ENCODE peak calls at places on chromosomes 4 and X, in nine cellular contexts. One of them, this sample, is unnamed. For H3K4me1, the result is how much of the 10 kb centered on the place peaks cover.

GRCh38 chrX:38803286-38803608 is 2.0 kb downstream of the MID1IP1 start:
- DNase-seq in hepatocyte: no peak
- DNase-seq in left ventricle myocardium inferior: no peak
- DNase-seq in OCI-LY7: peak
- DNase-seq in mammary epithelial cell: no peak
- DNase-seq in A549: no peak
- DNase-seq in tibial artery: no peak
- DNase-seq in fibroblast of lung: no peak
- DNase-seq in prostate gland: no peak
- DNase-seq in this sample: no peak

GRCh38 chrX:41889317-41890025 is 33.9 kb downstream of the CASK start:
- DNase-seq in left ventricle myocardium inferior: no peak
- DNase-seq in hepatocyte: no peak
- DNase-seq in mammary epithelial cell: peak
- DNase-seq in prostate gland: no peak
- DNase-seq in tibial artery: no peak
- DNase-seq in OCI-LY7: no peak
- DNase-seq in fibroblast of lung: peak
- DNase-seq in A549: peak
- DNase-seq in this sample: no peak

GRCh38 chrX:49129427-49129826 is 5.9 kb upstream of the GPKOW start:
- DNase-seq in hepatocyte: no peak
- DNase-seq in left ventricle myocardium inferior: no peak
- DNase-seq in tibial artery: no peak
- DNase-seq in fibroblast of lung: no peak
- DNase-seq in OCI-LY7: no peak
- DNase-seq in mammary epithelial cell: no peak
- DNase-seq in A549: no peak
- DNase-seq in prostate gland: no peak
- DNase-seq in this sample: no peak

GRCh38 chrX:21985332-21985777 is 44.8 kb downstream of the SMS start:
- DNase-seq in left ventricle myocardium inferior: peak
- DNase-seq in mammary epithelial cell: peak
- DNase-seq in OCI-LY7: peak
- DNase-seq in A549: peak
- DNase-seq in hepatocyte: peak
- DNase-seq in tibial artery: peak
- DNase-seq in fibroblast of lung: peak
- DNase-seq in prostate gland: peak
- DNase-seq in this sample: peak

GRCh38 chr4:75248770-75249467 is 265.3 kb downstream of the RCHY1 start:
- DNase-seq in mammary epithelial cell: peak
- DNase-seq in fibroblast of lung: no peak
- DNase-seq in OCI-LY7: no peak
- DNase-seq in hepatocyte: peak
- DNase-seq in left ventricle myocardium inferior: no peak
- DNase-seq in A549: no peak
- DNase-seq in tibial artery: no peak
- DNase-seq in prostate gland: no peak
- DNase-seq in this sample: no peak

GRCh38 chrX:723781-724180 is 93.2 kb downstream of the SHOX start:
- DNase-seq in A549: no peak
- DNase-seq in prostate gland: no peak
- DNase-seq in hepatocyte: no peak
- DNase-seq in tibial artery: no peak
- DNase-seq in OCI-LY7: no peak
- DNase-seq in mammary epithelial cell: no peak
- DNase-seq in left ventricle myocardium inferior: no peak
- DNase-seq in fibroblast of lung: no peak
- DNase-seq in this sample: no peak

GRCh38 chr4:188661502-188661901 is 522.3 kb downstream of the TRIML1 start:
- DNase-seq in left ventricle myocardium inferior: no peak
- DNase-seq in fibroblast of lung: no peak
- DNase-seq in hepatocyte: no peak
- DNase-seq in mammary epithelial cell: no peak
- DNase-seq in prostate gland: no peak
- DNase-seq in tibial artery: no peak
- DNase-seq in A549: no peak
- DNase-seq in OCI-LY7: no peak
- DNase-seq in this sample: no peak

GRCh38 chr4:127698789-127699200 is 31.4 kb upstream of the SLC25A31 start:
- DNase-seq in hepatocyte: no peak
- DNase-seq in mammary epithelial cell: peak
- DNase-seq in prostate gland: no peak
- DNase-seq in fibroblast of lung: peak
- DNase-seq in A549: peak
- DNase-seq in left ventricle myocardium inferior: no peak
- DNase-seq in tibial artery: no peak
- DNase-seq in OCI-LY7: no peak
- DNase-seq in this sample: no peak

GRCh38 chr4:2796261-2797187 is 3.6 kb downstream of the SH3BP2 start:
- DNase-seq in mammary epithelial cell: peak
- DNase-seq in fibroblast of lung: peak
- DNase-seq in tibial artery: peak
- DNase-seq in OCI-LY7: no peak
- DNase-seq in left ventricle myocardium inferior: no peak
- DNase-seq in hepatocyte: peak
- DNase-seq in A549: no peak
- DNase-seq in prostate gland: peak
- DNase-seq in this sample: no peak

GRCh38 chr4:2793920-2794706 is 1.2 kb downstream of the SH3BP2 start:
- DNase-seq in left ventricle myocardium inferior: peak
- DNase-seq in tibial artery: peak
- DNase-seq in OCI-LY7: no peak
- DNase-seq in A549: no peak
- DNase-seq in hepatocyte: peak
- DNase-seq in fibroblast of lung: no peak
- DNase-seq in mammary epithelial cell: no peak
- DNase-seq in prostate gland: no peak
- DNase-seq in this sample: no peak

GRCh38 chr4:2793578-2793919 is 664 bp downstream of the SH3BP2 start:
- DNase-seq in fibroblast of lung: peak
- DNase-seq in hepatocyte: peak
- DNase-seq in A549: no peak
- DNase-seq in left ventricle myocardium inferior: peak
- DNase-seq in OCI-LY7: no peak
- DNase-seq in prostate gland: no peak
- DNase-seq in mammary epithelial cell: no peak
- DNase-seq in tibial artery: peak
- DNase-seq in this sample: no peak

GRCh38 chr4:2795558-2796260 is 2.8 kb downstream of the SH3BP2 start:
- DNase-seq in prostate gland: no peak
- DNase-seq in OCI-LY7: no peak
- DNase-seq in tibial artery: peak
- DNase-seq in mammary epithelial cell: no peak
- DNase-seq in hepatocyte: peak
- DNase-seq in left ventricle myocardium inferior: no peak
- DNase-seq in fibroblast of lung: no peak
- DNase-seq in A549: no peak
- DNase-seq in this sample: no peak

DNA sequence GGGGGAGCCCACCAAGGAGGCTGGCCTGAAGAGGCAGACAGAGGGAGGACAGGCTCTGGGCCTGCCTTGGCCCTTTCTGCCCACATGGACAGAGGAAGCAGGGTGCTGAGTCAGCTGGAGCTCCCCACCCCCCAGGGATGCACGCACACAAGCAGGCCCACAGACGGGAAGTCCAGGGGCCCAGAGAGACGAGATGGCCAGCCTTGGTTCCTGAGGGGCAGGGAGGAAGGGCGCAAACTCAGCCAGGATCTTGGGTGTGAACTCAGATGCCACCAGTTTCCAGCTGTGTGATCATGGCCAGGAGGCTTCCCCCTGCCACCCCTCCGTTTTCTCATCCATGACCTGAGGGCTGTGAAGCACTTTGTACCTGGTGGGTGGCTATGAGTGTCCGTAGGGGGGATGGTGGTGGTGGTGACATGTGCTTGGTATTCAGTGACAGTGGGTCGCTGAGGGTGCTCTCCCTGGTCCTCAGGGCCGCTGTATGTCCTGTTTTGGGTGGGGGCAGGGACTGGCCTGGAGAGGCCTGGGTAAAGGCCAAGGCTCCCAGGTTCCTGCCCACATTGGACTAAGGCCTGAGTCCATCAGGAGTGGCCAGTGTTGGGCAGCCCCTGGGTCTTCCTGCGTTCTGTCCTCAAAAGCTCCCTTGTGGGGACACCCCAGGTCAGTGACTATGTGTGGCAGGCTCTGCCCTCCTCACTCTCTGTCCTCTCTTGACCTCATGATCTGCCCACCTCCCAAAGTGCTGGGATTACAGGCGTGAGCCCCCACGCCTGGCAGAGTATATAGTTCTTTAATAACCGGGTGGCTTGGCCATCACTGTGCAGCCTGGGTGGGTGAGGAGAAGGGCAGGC is 2.0 kb downstream of the SH3BP2 start:
- DNase-seq in fibroblast of lung: peak
- DNase-seq in A549: no peak
- DNase-seq in OCI-LY7: no peak
- DNase-seq in prostate gland: no peak
- DNase-seq in mammary epithelial cell: no peak
- DNase-seq in tibial artery: peak
- DNase-seq in hepatocyte: peak
- DNase-seq in left ventricle myocardium inferior: peak
- DNase-seq in this sample: no peak
- H3K4me1 ChIP-seq in fibroblast of lung: under half
- H3K4me1 ChIP-seq in A549: half or more
- H3K4me1 ChIP-seq in OCI-LY7: under half
- H3K4me1 ChIP-seq in prostate gland: under half
- H3K4me1 ChIP-seq in mammary epithelial cell: under half
- H3K4me1 ChIP-seq in tibial artery: half or more
- H3K4me1 ChIP-seq in hepatocyte: under half
- H3K4me1 ChIP-seq in left ventricle myocardium inferior: half or more
- H3K4me1 ChIP-seq in this sample: half or more

GRCh38 chr4:159071969-159072765 is 30.7 kb upstream of the RAPGEF2 start:
- DNase-seq in fibroblast of lung: peak
- DNase-seq in prostate gland: no peak
- DNase-seq in A549: no peak
- DNase-seq in hepatocyte: no peak
- DNase-seq in tibial artery: no peak
- DNase-seq in left ventricle myocardium inferior: no peak
- DNase-seq in mammary epithelial cell: peak
- DNase-seq in OCI-LY7: no peak
- DNase-seq in this sample: no peak
- H3K27ac ChIP-seq in fibroblast of lung: no peak
- H3K27ac ChIP-seq in prostate gland: no peak
- H3K27ac ChIP-seq in A549: peak
- H3K27ac ChIP-seq in hepatocyte: peak
- H3K27ac ChIP-seq in tibial artery: no peak
- H3K27ac ChIP-seq in left ventricle myocardium inferior: peak
- H3K27ac ChIP-seq in mammary epithelial cell: peak
- H3K27ac ChIP-seq in OCI-LY7: no peak
- H3K27ac ChIP-seq in this sample: no peak

DNA sequence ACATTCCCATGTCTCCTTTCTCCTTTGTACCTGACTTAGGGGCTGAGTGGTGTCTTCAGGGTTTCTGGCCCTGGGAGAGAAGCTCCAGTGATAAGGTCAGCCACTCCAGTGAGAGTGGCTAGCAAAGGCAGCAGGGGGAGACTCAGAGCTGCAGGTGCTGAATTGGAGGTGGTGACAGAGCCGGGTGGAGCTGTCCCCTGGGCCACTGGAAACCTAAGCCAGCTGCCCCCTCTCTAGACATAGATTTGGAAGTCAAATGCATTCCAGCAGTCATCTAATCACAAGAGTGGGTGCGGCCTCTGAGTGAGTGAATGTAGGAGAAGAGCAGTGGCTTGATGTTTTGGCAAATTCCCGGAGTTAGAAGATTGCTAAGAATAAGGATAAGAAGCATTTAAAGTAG is 28.5 kb downstream of the TRIM2 start:
- DNase-seq in mammary epithelial cell: peak
- DNase-seq in left ventricle myocardium inferior: peak
- DNase-seq in OCI-LY7: peak
- DNase-seq in A549: peak
- DNase-seq in hepatocyte: peak
- DNase-seq in tibial artery: no peak
- DNase-seq in prostate gland: no peak
- DNase-seq in fibroblast of lung: no peak
- DNase-seq in this sample: no peak
- TF ChIP-seq CTCF in mammary epithelial cell: peak
- TF ChIP-seq CTCF in left ventricle myocardium inferior: peak
- TF ChIP-seq CTCF in OCI-LY7: peak
- TF ChIP-seq CTCF in A549: no peak
- TF ChIP-seq CTCF in hepatocyte: peak
- TF ChIP-seq CTCF in tibial artery: no peak
- TF ChIP-seq CTCF in prostate gland: no peak
- TF ChIP-seq CTCF in fibroblast of lung: peak
- TF ChIP-seq CTCF in this sample: no peak

GRCh38 chrX:24150051-24150790 is 692 bp downstream of the ZFX start:
- DNase-seq in hepatocyte: peak
- DNase-seq in mammary epithelial cell: peak
- DNase-seq in OCI-LY7: peak
- DNase-seq in tibial artery: peak
- DNase-seq in A549: peak
- DNase-seq in prostate gland: peak
- DNase-seq in fibroblast of lung: peak
- DNase-seq in left ventricle myocardium inferior: peak
- DNase-seq in this sample: peak

GRCh38 chrX:24147165-24147564 is 2.4 kb upstream of the ZFX start:
- DNase-seq in left ventricle myocardium inferior: no peak
- DNase-seq in fibroblast of lung: no peak
- DNase-seq in OCI-LY7: no peak
- DNase-seq in mammary epithelial cell: no peak
- DNase-seq in A549: no peak
- DNase-seq in hepatocyte: no peak
- DNase-seq in tibial artery: no peak
- DNase-seq in prostate gland: no peak
- DNase-seq in this sample: no peak

GRCh38 chrX:24149346-24150050 is at the start of gene ZFX:
- DNase-seq in hepatocyte: peak
- DNase-seq in tibial artery: peak
- DNase-seq in mammary epithelial cell: peak
- DNase-seq in fibroblast of lung: peak
- DNase-seq in OCI-LY7: peak
- DNase-seq in left ventricle myocardium inferior: peak
- DNase-seq in A549: no peak
- DNase-seq in prostate gland: peak
- DNase-seq in this sample: peak

GRCh38 chrX:24148118-24148517 is 1.4 kb upstream of the ZFX start:
- DNase-seq in OCI-LY7: peak
- DNase-seq in mammary epithelial cell: no peak
- DNase-seq in left ventricle myocardium inferior: no peak
- DNase-seq in tibial artery: no peak
- DNase-seq in hepatocyte: no peak
- DNase-seq in A549: no peak
- DNase-seq in prostate gland: no peak
- DNase-seq in fibroblast of lung: no peak
- DNase-seq in this sample: no peak

DNA sequence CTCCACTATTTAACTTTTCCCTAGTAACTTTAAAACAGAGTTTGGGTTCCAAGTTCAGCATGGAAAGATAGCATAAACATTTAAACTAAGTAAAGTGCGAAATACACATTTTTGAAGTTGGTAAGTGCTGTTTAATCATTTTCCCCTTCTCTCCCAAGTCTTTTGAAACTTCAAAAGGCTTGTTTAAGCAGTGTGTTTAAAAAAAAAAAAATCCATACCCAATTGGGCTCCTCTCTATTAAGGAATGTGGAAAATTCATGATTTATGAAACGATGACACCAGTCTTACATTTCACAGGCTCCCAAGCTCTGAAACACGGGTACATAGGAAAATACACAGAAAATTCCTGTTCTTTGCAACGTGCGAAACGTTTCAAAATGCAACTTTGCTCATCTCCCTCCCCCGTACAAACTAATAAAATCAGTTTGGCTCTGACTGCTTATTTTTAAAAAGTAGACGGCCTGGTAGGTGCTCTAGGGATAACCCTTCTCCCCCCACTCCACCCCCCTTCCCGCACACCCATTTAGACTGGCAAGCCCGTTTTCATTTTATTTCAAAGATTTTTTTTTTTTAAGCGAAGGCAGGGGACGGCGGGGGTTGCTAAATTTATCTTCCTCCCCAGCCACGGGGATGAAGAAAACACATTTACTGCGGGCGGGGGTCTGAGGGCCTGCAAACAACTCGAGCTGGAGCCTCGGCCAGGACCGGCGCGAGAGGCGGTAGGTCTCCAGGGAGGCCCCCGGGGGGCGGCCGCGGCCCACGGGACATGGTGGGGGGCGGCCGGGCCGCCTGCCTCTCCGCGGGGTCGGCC is 789 bp upstream of the ZFX start:
- DNase-seq in prostate gland: no peak
- DNase-seq in A549: no peak
- DNase-seq in mammary epithelial cell: no peak
- DNase-seq in tibial artery: no peak
- DNase-seq in hepatocyte: peak
- DNase-seq in left ventricle myocardium inferior: no peak
- DNase-seq in OCI-LY7: peak
- DNase-seq in fibroblast of lung: peak
- DNase-seq in this sample: no peak
- H3K4me1 ChIP-seq in prostate gland: under half
- H3K4me1 ChIP-seq in A549: half or more
- H3K4me1 ChIP-seq in mammary epithelial cell: under half
- H3K4me1 ChIP-seq in tibial artery: under half
- H3K4me1 ChIP-seq in hepatocyte: half or more
- H3K4me1 ChIP-seq in left ventricle myocardium inferior: under half
- H3K4me1 ChIP-seq in OCI-LY7: under half
- H3K4me1 ChIP-seq in fibroblast of lung: under half
- H3K4me1 ChIP-seq in this sample: under half